ENCODE peak calls at places on chromosomes 13 and 19, in five cellular contexts. P is fibroblast of lung, Z is A549, R is heart left ventricle, Q is AG04450. E is an unnamed sample.

GRCh38 chr13:37429976-37430375 is 168.6 kb downstream of the POSTN start:
- DNase-seq in P (peak), Z (no peak), R (no peak), Q (peak), E (no peak)

GRCh38 chr19:38676023-38676877 is 28.8 kb downstream of the ACTN4 start:
- DNase-seq in P (peak), Z (no peak), R (no peak), Q (no peak), E (no peak)

GRCh38 chr19:33444238-33444992 is 70.9 kb downstream of the CEBPG start:
- DNase-seq in P (no peak), Z (no peak), R (no peak), Q (no peak), E (peak)

GRCh38 chr13:20363604-20364003 is 131.5 kb upstream of the GJB6 start:
- DNase-seq in P (peak), Z (no peak), R (no peak), Q (no peak), E (no peak)

GRCh38 chr13:42271337-42272114 is 426 bp upstream of the AKAP11 start:
- DNase-seq in P (peak), Z (peak), R (peak), Q (peak), E (peak)

GRCh38 chr13:80753951-80754350 is 413.0 kb upstream of the SPRY2 start:
- DNase-seq in P (no peak), Z (no peak), R (no peak), Q (no peak), E (no peak)

GRCh38 chr19:40221858-40222619 is 3.9 kb upstream of the TTC9B start:
- DNase-seq in P (peak), Z (peak), R (peak), Q (peak), E (peak)

GRCh38 chr13:103101902-103102301 is 35.7 kb upstream of the SLC10A2 start:
- DNase-seq in P (no peak), Z (no peak), R (no peak), Q (no peak), E (no peak)

GRCh38 chr13:90105881-90106496 is 1241.5 kb upstream of the MIR17HG start:
- DNase-seq in P (peak), Z (no peak), R (no peak), Q (no peak), E (no peak)

GRCh38 chr13:20349564-20350379 is 117.7 kb upstream of the GJB6 start:
- DNase-seq in P (no peak), Z (no peak), R (no peak), Q (no peak), E (no peak)

DNA sequence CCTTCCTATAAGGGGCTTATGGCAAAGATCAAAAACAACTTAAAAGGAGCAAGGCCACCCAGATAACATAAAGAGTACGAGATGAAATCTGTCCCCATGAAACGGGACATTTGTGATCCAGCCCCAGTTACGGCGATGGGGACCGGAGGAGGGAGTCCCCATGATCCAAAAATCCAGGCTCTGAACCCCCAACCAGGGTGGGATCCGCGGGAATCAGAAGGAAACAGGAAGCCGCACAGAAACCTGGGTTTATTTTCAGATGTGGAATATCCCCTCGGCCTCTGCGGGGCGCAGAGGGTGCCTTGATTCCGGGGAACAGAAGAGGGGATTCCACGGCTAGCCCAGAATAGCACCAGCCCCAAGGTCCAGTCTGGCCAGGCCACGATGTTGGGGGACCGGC is 5.0 kb downstream of the PTPRS start:
- DNase-seq in P (no peak), Z (no peak), R (no peak), Q (no peak), E (no peak)
- TF ChIP-seq CTCF in P (no peak), Z (no peak), R (no peak), Q (no peak), E (no peak)

GRCh38 chr19:6221220-6221877 is 58.4 kb downstream of the MLLT1 start:
- DNase-seq in P (no peak), Z (no peak), R (no peak), Q (no peak), E (no peak)

GRCh38 chr19:6219592-6220290 is 60.0 kb downstream of the MLLT1 start:
- DNase-seq in P (no peak), Z (no peak), R (no peak), Q (no peak), E (no peak)

GRCh38 chr19:6219147-6219525 is 60.6 kb downstream of the MLLT1 start:
- DNase-seq in P (no peak), Z (no peak), R (no peak), Q (no peak), E (no peak)

GRCh38 chr19:6221878-6222746 is 57.7 kb downstream of the MLLT1 start:
- DNase-seq in P (no peak), Z (no peak), R (no peak), Q (no peak), E (peak)

DNA sequence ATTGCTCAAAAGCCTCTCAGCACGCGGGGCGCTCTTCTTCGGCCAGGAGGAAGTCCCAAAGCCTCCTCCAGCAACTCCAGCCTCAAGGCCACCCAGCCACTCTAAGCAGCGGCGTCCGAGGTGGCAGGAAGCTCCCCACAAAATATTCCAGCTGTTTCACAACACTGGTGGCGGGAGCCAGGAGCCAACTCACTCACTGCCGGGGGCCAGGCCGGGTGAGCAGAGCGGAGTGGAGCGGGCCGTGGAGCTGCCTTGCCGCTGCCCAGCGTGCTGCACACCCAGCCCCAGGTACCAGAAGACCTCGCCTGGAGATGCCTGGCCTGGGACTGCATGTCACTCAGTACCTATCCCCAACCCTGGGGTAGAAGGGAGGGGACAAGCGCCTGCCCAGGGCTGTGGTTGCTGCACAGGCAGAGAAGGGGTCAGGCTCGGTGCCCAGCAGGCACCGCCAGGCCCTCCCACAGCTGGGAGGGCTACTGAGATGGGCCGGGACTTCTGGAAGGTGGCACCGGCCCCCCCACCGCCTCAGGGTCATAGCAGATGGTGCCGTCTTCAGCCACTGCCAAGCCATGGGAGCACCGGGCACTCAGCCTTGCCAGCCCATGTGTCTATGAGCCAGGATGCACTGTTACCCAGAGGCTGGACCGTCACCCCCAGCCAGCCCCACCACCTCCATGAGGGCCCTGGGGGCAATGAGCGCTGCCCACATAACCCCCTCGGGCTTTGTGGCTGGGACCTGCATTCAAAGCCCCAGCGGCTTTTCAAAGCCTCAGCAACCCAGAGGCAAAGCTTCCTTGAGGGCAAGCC is 59.2 kb downstream of the MLLT1 start:
- DNase-seq in P (no peak), Z (no peak), R (peak), Q (no peak), E (no peak)
- H3K27ac ChIP-seq in P (peak), Z (no peak), R (peak), Q (peak), E (peak)

GRCh38 chr19:12137541-12137940 is 2.6 kb downstream of the ZNF20 start:
- DNase-seq in P (no peak), Z (no peak), R (no peak), Q (no peak), E (no peak)
- TF ChIP-seq CTCF in P (no peak), Z (no peak), R (peak), Q (no peak), E (peak)

GRCh38 chr13:99652901-99653300 is 151.6 kb downstream of the TM9SF2 start:
- DNase-seq in P (no peak), Z (no peak), R (no peak), Q (no peak), E (no peak)

GRCh38 chr13:99650410-99650809 is 149.1 kb downstream of the TM9SF2 start:
- DNase-seq in P (no peak), Z (no peak), R (no peak), Q (no peak), E (no peak)

GRCh38 chr13:99648905-99649304 is 147.6 kb downstream of the TM9SF2 start:
- DNase-seq in P (no peak), Z (no peak), R (no peak), Q (no peak), E (no peak)

GRCh38 chr13:99652141-99652540 is 150.9 kb downstream of the TM9SF2 start:
- DNase-seq in P (no peak), Z (no peak), R (no peak), Q (no peak), E (no peak)

GRCh38 chr13:99651016-99651415 is 149.7 kb downstream of the TM9SF2 start:
- DNase-seq in P (no peak), Z (no peak), R (no peak), Q (no peak), E (no peak)
- H3K27ac ChIP-seq in P (no peak), Z (no peak), R (no peak), Q (no peak), E (no peak)

GRCh38 chr19:35988824-35989223 is 6.2 kb upstream of the SDHAF1 start:
- DNase-seq in P (no peak), Z (no peak), R (no peak), Q (no peak), E (no peak)

GRCh38 chr19:35986111-35986510 is 8.9 kb upstream of the SDHAF1 start:
- DNase-seq in P (no peak), Z (no peak), R (no peak), Q (no peak), E (no peak)

GRCh38 chr19:35990771-35991730 is 3.9 kb upstream of the SDHAF1 start:
- DNase-seq in P (no peak), Z (no peak), R (no peak), Q (no peak), E (no peak)

GRCh38 chr19:35986664-35987570 is 8.1 kb upstream of the SDHAF1 start:
- DNase-seq in P (no peak), Z (peak), R (peak), Q (no peak), E (peak)

GRCh38 chr19:35987571-35987896 is 7.5 kb upstream of the SDHAF1 start:
- DNase-seq in P (no peak), Z (no peak), R (no peak), Q (no peak), E (no peak)
- TF ChIP-seq CTCF in P (no peak), Z (no peak), R (no peak), Q (no peak), E (no peak)

DNA sequence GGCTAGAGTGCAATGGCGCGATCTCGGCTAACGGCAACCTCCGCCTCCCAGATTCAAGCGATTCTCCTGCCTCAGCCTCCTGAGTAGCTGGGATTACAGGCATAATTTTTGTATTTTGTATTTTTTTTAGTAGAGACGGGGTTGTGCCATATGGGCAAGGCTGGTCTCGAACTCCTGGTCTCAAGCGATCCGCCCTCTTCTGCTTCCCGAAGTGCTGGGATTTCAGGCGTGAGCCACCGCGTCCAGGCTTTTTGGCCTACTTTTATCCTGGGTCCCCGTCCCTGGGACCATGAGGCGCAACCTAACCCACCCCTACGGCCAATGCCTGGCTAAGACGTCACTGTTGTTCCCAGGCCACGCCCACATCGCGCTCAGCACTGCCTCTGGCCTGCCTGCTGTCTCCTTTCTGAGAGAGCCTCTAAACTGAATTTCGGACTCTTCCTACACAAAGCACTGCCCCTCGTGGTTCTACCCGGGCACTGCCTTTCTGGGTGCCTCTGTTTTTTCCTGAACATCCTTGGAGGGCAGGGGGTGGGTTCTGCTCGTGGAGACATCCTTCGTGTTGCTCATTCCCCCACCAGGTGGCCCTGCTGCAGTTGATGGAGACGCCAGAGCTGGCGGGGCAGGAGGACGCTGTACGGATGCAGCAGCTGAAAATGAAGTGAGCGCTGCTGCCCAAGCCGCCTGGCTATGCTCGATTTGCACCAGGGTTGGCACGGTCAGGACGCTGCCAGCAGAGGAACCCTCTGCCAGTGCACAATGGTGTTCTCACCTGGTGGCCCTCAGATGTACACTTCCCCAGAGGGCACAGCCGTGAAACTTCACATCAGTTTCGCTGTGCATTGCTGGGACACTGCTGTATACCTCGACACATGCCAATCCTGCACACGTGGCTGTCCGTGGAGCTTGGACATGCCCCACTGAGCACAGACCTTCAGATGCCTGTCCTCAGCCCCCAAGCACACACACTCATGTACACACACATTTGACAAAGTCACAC is 2.0 kb downstream of the REX1BD start:
- DNase-seq in P (peak), Z (peak), R (peak), Q (no peak), E (no peak)
- H3K27ac ChIP-seq in P (no peak), Z (peak), R (no peak), Q (no peak), E (no peak)

DNA sequence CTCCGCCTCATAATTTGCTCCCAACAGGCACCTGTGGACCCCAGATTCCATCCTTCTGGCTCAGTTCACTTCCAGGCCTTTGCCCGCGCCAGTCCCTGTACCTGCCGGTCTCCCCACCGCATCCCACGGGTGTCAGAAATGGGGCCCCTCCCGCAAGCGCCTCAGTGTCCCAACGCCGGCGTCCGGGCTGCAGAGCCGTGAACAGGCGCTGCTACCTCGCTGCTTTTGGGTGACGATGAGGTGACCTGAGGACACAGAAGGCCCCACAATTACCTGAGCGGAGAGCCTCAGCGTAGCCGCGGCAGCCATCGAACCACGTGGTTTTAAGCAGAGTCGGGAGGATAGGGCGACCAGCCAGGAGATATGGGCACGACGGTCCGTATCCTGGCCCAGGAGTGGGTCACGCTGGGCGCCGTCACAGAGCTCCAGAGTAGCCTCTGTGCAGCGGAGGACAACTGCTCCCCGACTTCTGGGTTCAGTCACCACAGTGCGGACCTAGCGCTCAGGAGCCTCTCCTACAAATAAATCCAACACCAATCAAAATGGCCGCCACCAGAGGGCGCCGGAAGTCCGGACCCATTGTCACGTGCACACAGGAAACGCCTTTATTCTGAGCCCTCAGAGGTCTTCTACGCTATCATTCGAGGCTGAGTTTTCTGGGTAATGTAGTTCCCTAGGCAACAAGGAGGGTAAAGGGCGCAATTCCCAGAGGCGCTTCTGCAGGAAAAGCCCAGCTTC is at the start of gene ZNF814:
- DNase-seq in P (peak), Z (peak), R (peak), Q (peak), E (peak)
- TF ChIP-seq CTCF in P (peak), Z (peak), R (peak), Q (peak), E (peak)

E was measured in lower lobe of right lung.